ENCODE peak calls at places on chromosomes 12 and 14, in four cellular contexts. L is ELR, Z is BE2C, D is H4. C is an unnamed sample.

GRCh38 chr14:106665814-106666213 is 1139.4 kb downstream of the TMEM121 start:
- DNase-seq in L (no peak), Z (no peak), D (no peak), C (no peak)

GRCh38 chr12:125683748-125684381 is 618.6 kb downstream of the AACS start:
- DNase-seq in L (no peak), D (no peak), Z (peak), C (no peak)

GRCh38 chr12:94267907-94268575 is 119.7 kb downstream of the PLXNC1 start:
- DNase-seq in L (no peak), D (no peak), Z (no peak), C (no peak)

GRCh38 chr12:26853303-26854027 is 20.5 kb upstream of the ITPR2 start:
- DNase-seq in Z (peak), D (peak), L (peak), C (peak)

GRCh38 chr12:28177862-28178261 is 12.4 kb upstream of the CCDC91 start:
- DNase-seq in L (no peak), D (no peak), Z (no peak), C (no peak)

GRCh38 chr12:51192284-51192671 is 19.3 kb upstream of the TFCP2 start:
- DNase-seq in L (no peak), D (no peak), Z (no peak), C (no peak)

GRCh38 chr12:30979371-30980259 is 53.1 kb downstream of the TSPAN11 start:
- DNase-seq in L (no peak), Z (no peak), D (no peak), C (no peak)

GRCh38 chr12:91811481-91812287 is 334.0 kb downstream of the BTG1 start:
- DNase-seq in D (peak), L (peak), Z (peak), C (peak)

GRCh38 chr12:132288516-132289188 is 40.7 kb downstream of the GALNT9 start:
- DNase-seq in Z (no peak), L (no peak), D (no peak), C (no peak)

GRCh38 chr14:102810523-102810922 is 33.3 kb downstream of the TRAF3 start:
- DNase-seq in D (no peak), Z (no peak), L (no peak), C (no peak)

GRCh38 chr12:77120156-77120555 is 54.8 kb upstream of the E2F7 start:
- DNase-seq in D (no peak), L (peak), Z (no peak), C (no peak)

GRCh38 chr12:5718680-5719079 is 226.4 kb downstream of the ANO2 start:
- DNase-seq in Z (no peak), L (no peak), D (no peak), C (no peak)

GRCh38 chr12:57754411-57755193 is at the start of gene MARCHF9:
- DNase-seq in Z (peak), D (peak), L (peak), C (no peak)

GRCh38 chr14:59336078-59336477 is 129.1 kb downstream of the GPR135 start:
- DNase-seq in D (no peak), L (no peak), Z (no peak), C (no peak)

GRCh38 chr14:57712101-57712500 is 153.8 kb downstream of the SLC35F4 start:
- DNase-seq in L (no peak), Z (no peak), D (no peak), C (no peak)

C was measured in HTR-8/SVneo.